ENCODE peak calls at places on chromosomes 4 and X, in nine cellular contexts. Z is tibial artery, T is cardiac muscle cell, X is tibial nerve, U is AG10803, J is AG04449, L is SK-N-SH, N is transverse colon, F is LNCaP clone FGC. Y is an unnamed sample.

GRCh38 chr4:67749286-67749685 is 4.9 kb downstream of the GNRHR start:
- DNase-seq in X (no peak), F (no peak), L (no peak), Z (no peak), N (no peak), T (no peak), U (no peak), J (no peak), Y (no peak)

GRCh38 chr4:108170729-108171540 is 2.2 kb upstream of the LEF1 start:
- DNase-seq in T (peak), F (no peak), U (no peak), N (no peak), J (no peak), X (no peak), L (no peak), Z (no peak), Y (no peak)

GRCh38 chrX:150790021-150790420 is 96.8 kb downstream of the MTMR1 start:
- DNase-seq in L (no peak), N (no peak), J (no peak), Z (no peak), X (no peak), T (no peak), U (no peak), F (no peak), Y (no peak)

GRCh38 chr4:154230091-154230490 is 261.5 kb downstream of the DCHS2 start:
- DNase-seq in N (no peak), J (no peak), F (no peak), Z (no peak), T (no peak), U (peak), X (no peak), L (no peak), Y (no peak)

GRCh38 chr4:158850800-158851644 is 82.2 kb downstream of the FNIP2 start:
- DNase-seq in L (peak), X (no peak), U (peak), N (no peak), T (peak), J (no peak), F (no peak), Z (no peak), Y (peak)

GRCh38 chr4:61200195-61200990 is at the start of gene ADGRL3:
- DNase-seq in X (no peak), N (no peak), J (no peak), Z (peak), L (peak), F (no peak), T (peak), U (no peak), Y (no peak)

GRCh38 chr4:152394786-152395185 is 141.1 kb downstream of the FBXW7 start:
- DNase-seq in L (no peak), N (no peak), U (no peak), T (no peak), Z (no peak), F (no peak), X (no peak), J (no peak), Y (no peak)

GRCh38 chrX:137187540-137187939 is 153.7 kb upstream of the GPR101 start:
- DNase-seq in Z (no peak), N (no peak), T (no peak), L (no peak), J (no peak), U (no peak), X (no peak), F (no peak), Y (no peak)

GRCh38 chrX:111376897-111377601 is 34.9 kb downstream of the DCX start:
- DNase-seq in Z (no peak), J (no peak), N (no peak), F (no peak), U (no peak), T (peak), X (no peak), L (no peak), Y (no peak)

GRCh38 chr4:164081801-164082200 is 587.3 kb downstream of the TMA16 start:
- DNase-seq in Z (no peak), U (no peak), F (no peak), N (no peak), J (no peak), L (no peak), T (no peak), X (no peak), Y (no peak)

DNA sequence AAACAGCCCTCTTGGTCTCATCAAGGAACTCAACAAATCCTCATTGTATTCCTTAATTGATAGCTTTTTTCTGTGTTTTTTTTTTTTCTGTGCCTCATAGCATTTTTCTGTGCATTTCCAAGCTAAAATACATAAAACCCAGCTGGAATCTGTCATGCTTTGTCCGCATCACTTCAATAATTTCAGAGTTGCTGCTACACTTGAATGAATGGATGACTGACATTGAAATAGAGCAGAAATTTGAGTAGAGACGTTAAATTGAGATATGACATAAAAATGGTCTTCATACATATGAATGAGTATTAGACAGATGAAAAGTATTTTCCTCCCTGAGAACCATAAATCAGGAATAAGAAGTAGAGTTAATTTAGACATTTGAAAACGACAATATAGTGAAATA is 593.2 kb downstream of the TMA16 start:
- DNase-seq in N (no peak), Z (no peak), T (no peak), F (no peak), J (no peak), L (no peak), X (no peak), U (no peak), Y (no peak)
- H3K4me3 ChIP-seq in N (no peak), Z (no peak), T (no peak), F (no peak), J (no peak), L (no peak), X (no peak), U (no peak), Y (no peak)

DNA sequence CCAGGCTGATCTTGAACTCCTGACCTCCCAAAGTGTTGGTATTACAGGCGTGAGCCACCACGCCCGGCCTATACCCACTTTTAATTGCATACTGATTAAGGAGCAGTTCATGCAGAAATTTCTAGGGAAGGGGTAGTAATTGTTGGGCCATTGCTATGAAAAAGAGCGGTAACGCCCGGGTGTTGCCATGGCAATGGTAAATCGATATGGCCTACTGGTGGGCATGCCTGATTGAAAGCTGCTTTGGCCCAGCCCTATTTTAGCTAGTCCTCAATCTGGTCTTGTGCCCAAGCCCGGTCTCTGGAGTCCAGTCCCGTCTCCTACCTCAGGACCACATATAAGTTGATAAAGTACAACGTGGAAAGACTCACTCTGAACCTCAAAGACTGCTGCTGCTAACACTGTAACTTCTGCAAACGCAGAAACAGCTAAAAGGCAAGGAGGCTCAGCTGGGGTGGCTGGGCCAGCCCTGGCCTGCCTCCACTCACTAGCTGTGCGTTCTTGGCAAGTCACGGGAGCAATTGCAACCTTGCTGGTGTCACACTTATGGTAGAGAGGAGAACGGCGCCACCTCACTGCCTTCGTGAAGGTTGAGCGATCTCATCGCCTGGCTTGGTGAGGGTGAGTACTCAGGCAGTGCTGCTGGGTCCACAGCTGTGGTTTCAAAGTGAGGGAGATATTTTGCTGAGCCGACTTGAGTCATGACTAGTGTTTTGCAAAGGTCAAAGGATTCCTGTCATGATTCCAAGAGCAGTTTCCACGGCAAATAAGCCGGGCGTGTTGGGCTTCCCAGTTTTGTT is 57.0 kb upstream of the GRPEL1 start:
- DNase-seq in J (peak), F (peak), N (peak), L (no peak), U (peak), Z (peak), X (peak), T (no peak), Y (peak)
- TF ChIP-seq CTCF in J (no peak), F (no peak), N (no peak), L (no peak), U (no peak), Z (no peak), X (no peak), T (no peak), Y (no peak)

GRCh38 chr4:52658671-52659015 is 458 bp downstream of the USP46 start:
- DNase-seq in N (no peak), Z (no peak), J (no peak), F (no peak), X (no peak), U (no peak), L (peak), T (no peak), Y (no peak)

GRCh38 chr4:52659722-52660261 is 691 bp upstream of the USP46 start:
- DNase-seq in T (peak), L (peak), N (peak), X (peak), Z (peak), U (peak), F (no peak), J (no peak), Y (no peak)

GRCh38 chr4:52657317-52657629 is 1.8 kb downstream of the USP46 start:
- DNase-seq in N (no peak), Z (no peak), J (no peak), L (no peak), U (no peak), T (no peak), X (no peak), F (no peak), Y (no peak)

GRCh38 chr4:52659016-52659721 is at the start of gene USP46:
- DNase-seq in L (peak), Z (peak), X (peak), N (peak), J (no peak), F (no peak), T (peak), U (peak), Y (no peak)

DNA sequence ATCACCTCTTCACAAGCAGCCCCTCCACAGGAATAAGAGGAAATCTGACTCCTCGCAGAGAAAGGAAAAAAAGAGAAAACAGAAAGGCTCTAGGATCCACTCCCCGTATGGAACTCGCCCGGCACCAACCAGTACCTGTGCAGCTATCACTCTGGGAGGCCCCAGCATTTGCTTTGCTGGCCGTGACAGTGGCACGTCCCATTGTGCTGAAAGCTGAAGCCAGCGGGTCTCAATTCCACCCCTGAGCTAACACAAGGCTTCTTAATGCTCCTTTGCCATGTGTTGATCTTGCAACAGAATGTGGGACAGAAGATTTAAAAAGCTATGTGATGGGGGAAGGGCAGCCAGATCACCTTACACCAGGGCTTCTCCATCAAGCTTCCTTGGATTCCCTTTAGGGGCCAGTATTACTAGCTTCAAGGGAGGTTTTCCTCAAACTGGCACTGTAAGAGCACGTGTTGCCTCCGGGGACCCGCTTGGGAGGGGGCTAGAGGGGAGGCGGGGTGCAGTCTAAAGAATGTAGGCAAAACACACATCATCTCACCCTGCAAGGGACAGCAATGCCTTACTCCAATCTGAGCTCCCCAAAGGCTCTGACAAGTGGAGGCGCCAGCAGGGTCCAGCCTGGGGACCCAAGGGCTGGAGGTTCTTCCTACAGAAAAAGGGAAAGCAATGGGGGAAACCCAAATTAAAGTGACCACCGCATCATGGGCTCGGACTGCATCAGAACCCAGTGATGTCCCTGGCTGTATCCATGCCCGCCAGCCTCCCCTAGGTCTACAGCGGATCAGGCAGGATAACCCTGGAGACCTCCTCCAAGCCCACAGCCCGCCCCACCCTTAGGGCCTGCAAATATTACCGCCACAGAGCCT is 1.2 kb downstream of the USP46 start:
- DNase-seq in L (peak), U (peak), X (peak), Z (no peak), T (peak), F (no peak), J (no peak), N (no peak), Y (no peak)
- H3K4me3 ChIP-seq in L (peak), U (peak), X (peak), Z (peak), T (peak), F (peak), J (peak), N (peak), Y (peak)

GRCh38 chr4:150451883-150452282 is 130.1 kb upstream of the MAB21L2 start:
- DNase-seq in N (no peak), U (no peak), Z (no peak), J (no peak), L (no peak), F (no peak), X (no peak), T (no peak), Y (no peak)

DNA sequence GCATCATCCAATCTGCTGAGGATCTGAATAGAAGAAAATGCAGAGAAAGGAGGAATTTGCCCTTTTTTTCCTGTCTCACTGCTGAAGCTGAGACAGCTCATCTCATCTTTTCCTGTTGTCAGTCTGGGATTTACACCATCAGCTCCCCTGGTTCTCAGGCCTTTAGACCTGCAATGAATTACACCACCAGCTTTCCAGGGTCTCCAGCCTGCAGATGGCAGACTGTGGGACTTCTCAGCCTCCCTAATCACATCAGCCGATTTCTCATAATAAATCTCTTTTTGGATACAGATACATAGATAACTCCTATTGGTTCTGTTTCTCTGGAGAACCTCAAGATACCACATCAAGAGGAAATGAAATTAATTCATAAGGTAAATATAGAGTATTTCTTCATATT is 134.6 kb upstream of the MAB21L2 start:
- DNase-seq in L (no peak), T (no peak), U (no peak), J (no peak), N (no peak), F (no peak), X (no peak), Z (no peak), Y (no peak)
- TF ChIP-seq CTCF in L (no peak), T (no peak), U (no peak), J (no peak), N (no peak), F (no peak), X (no peak), Z (no peak), Y (no peak)

GRCh38 chr4:48015216-48015615 is 1.3 kb downstream of the CNGA1 start:
- DNase-seq in J (no peak), U (no peak), F (peak), L (no peak), T (no peak), X (no peak), Z (no peak), N (no peak), Y (no peak)

GRCh38 chr4:48008021-48008596 is 8.4 kb downstream of the CNGA1 start:
- DNase-seq in F (no peak), X (no peak), J (no peak), Z (no peak), U (no peak), L (no peak), N (no peak), T (peak), Y (no peak)

GRCh38 chr4:48012819-48013218 is 3.7 kb downstream of the CNGA1 start:
- DNase-seq in X (peak), T (no peak), N (no peak), U (no peak), J (no peak), L (no peak), F (no peak), Z (no peak), Y (no peak)

GRCh38 chr4:48015678-48016077 is 803 bp downstream of the CNGA1 start:
- DNase-seq in L (no peak), F (no peak), N (peak), U (no peak), X (no peak), T (no peak), J (no peak), Z (no peak), Y (no peak)

DNA sequence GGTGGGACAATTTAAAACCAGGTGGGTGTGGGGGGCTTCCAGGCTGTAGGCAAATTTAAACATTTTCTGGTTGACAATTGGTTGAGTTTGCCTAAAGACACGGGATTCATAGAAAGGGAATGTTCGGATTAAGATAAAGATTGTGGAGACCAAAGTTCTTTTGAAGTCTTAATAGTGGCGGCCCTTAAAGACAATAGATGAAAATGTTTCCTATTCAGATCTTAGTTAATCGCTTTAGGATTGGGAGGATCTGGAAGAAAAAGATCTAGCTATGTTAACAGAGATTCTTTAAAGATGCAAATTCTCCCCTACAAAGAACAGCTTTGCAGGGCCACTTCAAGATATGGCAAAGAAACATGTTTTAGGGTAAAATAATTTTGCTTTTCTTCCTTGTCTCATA is 4.8 kb downstream of the CNGA1 start:
- DNase-seq in T (no peak), U (no peak), F (no peak), X (no peak), L (no peak), Z (no peak), J (no peak), N (no peak), Y (no peak)
- H3K4me3 ChIP-seq in T (no peak), U (no peak), F (no peak), X (no peak), L (no peak), Z (no peak), J (no peak), N (no peak), Y (no peak)

DNA sequence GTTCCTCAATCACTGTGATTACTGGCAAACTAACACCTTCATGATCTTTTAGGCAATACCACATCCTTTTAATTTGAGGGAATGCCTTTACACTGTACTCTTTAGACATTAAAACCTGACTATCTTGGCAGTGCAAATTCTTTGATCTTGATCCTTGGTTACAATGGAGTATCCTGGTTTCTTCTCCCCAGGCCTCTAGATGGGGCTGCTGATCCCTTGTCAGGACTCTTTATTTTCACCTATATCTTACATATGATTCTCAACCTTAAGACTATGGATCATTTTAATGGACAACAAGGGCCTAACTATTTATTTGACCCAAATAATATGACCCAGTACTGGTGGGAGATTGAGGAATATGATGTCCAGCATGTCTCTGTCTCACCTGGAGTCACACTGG is 1005.5 kb upstream of the INTU start:
- DNase-seq in X (no peak), N (no peak), Z (no peak), L (peak), F (no peak), J (no peak), U (no peak), T (peak), Y (no peak)
- TF ChIP-seq CTCF in X (no peak), N (no peak), Z (no peak), L (peak), F (peak), J (peak), U (peak), T (peak), Y (peak)

DNA sequence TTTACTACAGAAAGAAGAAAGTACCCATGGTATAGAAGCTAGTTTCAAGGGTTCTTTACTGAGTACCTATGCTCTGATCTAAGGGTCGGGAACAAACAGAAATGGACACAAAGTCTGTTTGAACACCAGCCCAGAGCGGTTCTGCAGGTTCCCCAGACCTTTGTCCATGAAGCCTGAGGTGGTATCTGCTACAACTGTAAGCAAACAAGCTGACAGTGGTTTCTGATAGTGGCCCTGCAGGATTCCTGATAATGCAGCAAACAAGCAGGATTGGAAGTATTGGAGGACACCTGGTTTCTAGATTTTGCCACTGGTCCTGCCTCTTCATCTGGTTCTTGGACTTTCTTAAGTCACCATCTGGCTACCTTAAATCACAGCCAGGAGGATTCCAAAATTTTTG is 23.7 kb downstream of the SMPX start:
- DNase-seq in F (peak), N (no peak), Z (no peak), T (no peak), J (no peak), U (peak), X (no peak), L (no peak), Y (no peak)
- H3K4me3 ChIP-seq in F (no peak), N (no peak), Z (no peak), T (no peak), J (no peak), U (no peak), X (no peak), L (no peak), Y (no peak)

DNA sequence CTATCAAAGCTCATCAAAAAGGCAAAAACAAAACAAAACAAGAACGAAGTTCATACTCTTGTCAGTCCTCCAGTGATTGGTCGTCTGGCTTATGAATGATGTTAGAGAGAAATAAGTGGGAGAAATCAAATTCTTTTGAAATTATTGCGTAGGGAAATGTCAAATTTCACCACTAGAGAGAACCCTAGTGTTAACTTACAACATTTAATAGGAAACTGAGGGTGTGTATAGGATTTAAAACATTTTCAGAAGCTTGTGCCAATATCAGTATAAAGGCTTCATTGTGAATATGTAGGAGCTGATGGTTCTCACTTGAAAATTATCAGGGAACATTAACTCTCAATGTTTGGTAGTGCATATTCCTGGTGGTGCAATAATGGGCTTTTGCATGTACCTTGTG is 17.4 kb downstream of the ADH6 start:
- DNase-seq in X (no peak), T (no peak), N (no peak), F (no peak), Z (no peak), L (no peak), U (peak), J (no peak), Y (peak)
- TF ChIP-seq CTCF in X (peak), T (peak), N (no peak), F (peak), Z (peak), L (no peak), U (peak), J (no peak), Y (peak)